ENCODE peak calls at places on chromosomes 4 and X, in four cellular contexts. K is tibial artery, M is stomach, F is heart right ventricle. X is an unnamed sample. For H3K27me3 and H3K4me1, the result is how much of the 10 kb centered on the place peaks cover.

GRCh38 chrX:86981326-86981890 is 536.2 kb upstream of the KLHL4 start:
- DNase-seq in K (no peak), M (no peak), F (no peak), X (no peak)

GRCh38 chr4:137125011-137125410 is 407.3 kb downstream of the PCDH18 start:
- DNase-seq in K (peak), M (no peak), F (no peak), X (no peak)

GRCh38 chrX:49880668-49881067 is 1.4 kb downstream of the USP27X start:
- DNase-seq in K (no peak), M (no peak), F (no peak), X (no peak)

GRCh38 chrX:101287402-101287801 is 3.7 kb downstream of the TAF7L start:
- DNase-seq in K (no peak), M (no peak), F (no peak), X (no peak)

GRCh38 chr4:147096667-147097604 is 151.3 kb upstream of the TTC29 start:
- DNase-seq in K (no peak), M (no peak), F (no peak), X (no peak)

GRCh38 chrX:39619182-39620009 is 478.4 kb downstream of the BCOR start:
- DNase-seq in K (no peak), M (peak), F (no peak), X (peak)

GRCh38 chrX:111467896-111468295 is 43.5 kb upstream of the SERTM2 start:
- DNase-seq in K (peak), M (no peak), F (peak), X (no peak)

GRCh38 chr4:103482893-103483292 is 236.9 kb downstream of the TACR3 start:
- DNase-seq in K (no peak), M (no peak), F (no peak), X (no peak)

GRCh38 chrX:108516184-108516583 is 76.5 kb downstream of the COL4A5 start:
- DNase-seq in K (no peak), M (no peak), F (no peak), X (no peak)

GRCh38 chr4:155785828-155786227 is 27.0 kb downstream of the GUCY1B1 start:
- DNase-seq in K (no peak), M (no peak), F (no peak), X (no peak)

GRCh38 chr4:46930866-46931265 is 21.8 kb upstream of the COX7B2 start:
- DNase-seq in K (no peak), M (no peak), F (no peak), X (no peak)

GRCh38 chr4:84324850-84325249 is 174.2 kb downstream of the NKX6-1 start:
- DNase-seq in K (no peak), M (no peak), F (no peak), X (no peak)

GRCh38 chr4:38163216-38164006 is 203.2 kb downstream of the PTTG2 start:
- DNase-seq in K (no peak), M (peak), F (no peak), X (no peak)

GRCh38 chr4:154560824-154561231 is 2.0 kb upstream of the FGB start:
- DNase-seq in K (no peak), M (no peak), F (no peak), X (no peak)

GRCh38 chrX:13693341-13693871 is 4.5 kb downstream of the RAB9A start:
- DNase-seq in K (no peak), M (no peak), F (no peak), X (no peak)

GRCh38 chr4:148978301-148978700 is 536.1 kb upstream of the NR3C2 start:
- DNase-seq in K (no peak), M (no peak), F (no peak), X (no peak)

GRCh38 chr4:35559559-35560365 is 684.6 kb downstream of the ARAP2 start:
- DNase-seq in K (no peak), M (no peak), F (no peak), X (no peak)

GRCh38 chr4:35565640-35566039 is 678.7 kb downstream of the ARAP2 start:
- DNase-seq in K (no peak), M (no peak), F (no peak), X (no peak)

DNA sequence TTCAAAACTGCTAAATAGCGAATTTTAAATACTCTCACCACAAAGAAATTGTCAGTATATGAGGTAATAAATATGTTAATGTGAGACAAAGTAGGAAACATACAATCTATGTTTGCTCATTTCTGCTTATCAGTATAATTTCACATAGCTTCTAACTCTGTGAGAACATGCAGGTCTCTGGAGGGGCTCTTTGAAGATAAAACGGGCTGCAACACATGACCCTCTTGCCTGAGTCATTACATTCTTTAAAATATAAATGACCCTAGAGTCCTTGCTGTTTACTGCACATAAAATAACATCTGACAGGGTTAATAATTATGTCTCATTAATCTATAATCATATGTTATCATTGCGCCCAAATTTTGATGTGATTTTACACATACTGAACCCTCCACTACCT is 681.5 kb downstream of the ARAP2 start:
- DNase-seq in K (no peak), M (no peak), F (no peak), X (no peak)
- TF ChIP-seq CTCF in K (no peak), M (no peak), F (no peak), X (no peak)

GRCh38 chrX:51759055-51759454 is 15.8 kb downstream of the GSPT2 start:
- DNase-seq in K (no peak), M (no peak), F (no peak), X (no peak)
- H3K27me3 ChIP-seq in K (under half), M (under half), F (under half), X (under half)

GRCh38 chr4:66741081-66741480 is 804.2 kb downstream of the CENPC start:
- DNase-seq in K (no peak), M (no peak), F (no peak), X (no peak)
- H3K4me1 ChIP-seq in K (under half), M (under half), F (under half), X (under half)

GRCh38 chrX:24694825-24695224 is 1.1 kb downstream of the POLA1 start:
- DNase-seq in K (no peak), M (no peak), F (no peak), X (no peak)

GRCh38 chrX:24696241-24696640 is 2.5 kb downstream of the POLA1 start:
- DNase-seq in K (no peak), M (no peak), F (no peak), X (no peak)

GRCh38 chrX:24692305-24692704 is 1.4 kb upstream of the POLA1 start:
- DNase-seq in K (no peak), M (no peak), F (no peak), X (no peak)

DNA sequence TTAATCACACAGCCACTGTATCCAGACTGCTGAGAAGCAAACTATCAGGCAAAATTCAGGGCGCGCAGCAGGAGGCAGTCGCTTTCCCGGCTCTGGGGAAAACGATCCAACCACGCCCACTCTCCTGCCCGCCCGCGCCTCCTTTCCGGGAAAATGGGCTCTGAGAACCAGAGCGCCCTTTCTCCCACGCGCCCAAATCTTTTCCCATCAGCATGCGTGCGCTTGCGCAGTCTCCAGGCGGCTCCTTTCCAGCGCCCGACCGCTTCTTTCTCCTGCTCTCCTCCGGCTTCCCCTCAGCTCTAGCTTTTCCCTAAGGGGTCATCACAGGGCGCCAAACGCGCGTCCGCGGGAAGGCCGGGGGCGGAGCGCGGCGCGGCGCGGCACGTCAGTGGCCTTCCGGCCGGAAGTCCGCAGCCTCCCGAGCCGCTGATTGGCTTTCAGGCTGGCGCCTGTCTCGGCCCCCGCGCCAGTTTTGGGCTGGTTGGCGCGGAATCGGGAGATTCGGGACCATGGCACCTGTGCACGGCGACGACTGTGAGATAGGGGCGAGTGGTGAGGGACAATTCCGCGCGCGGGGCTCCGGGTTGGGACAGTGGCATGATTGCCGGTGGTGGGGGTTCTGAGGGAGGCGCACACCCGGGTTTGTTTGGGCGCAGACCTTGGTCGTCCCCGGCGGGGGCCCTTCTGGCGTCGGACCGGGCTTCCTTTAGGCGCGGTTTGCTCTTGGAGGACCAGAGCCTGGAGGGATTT is at the start of gene POLA1:
- DNase-seq in K (peak), M (peak), F (peak), X (peak)
- TF ChIP-seq CTCF in K (peak), M (no peak), F (peak), X (no peak)

DNA sequence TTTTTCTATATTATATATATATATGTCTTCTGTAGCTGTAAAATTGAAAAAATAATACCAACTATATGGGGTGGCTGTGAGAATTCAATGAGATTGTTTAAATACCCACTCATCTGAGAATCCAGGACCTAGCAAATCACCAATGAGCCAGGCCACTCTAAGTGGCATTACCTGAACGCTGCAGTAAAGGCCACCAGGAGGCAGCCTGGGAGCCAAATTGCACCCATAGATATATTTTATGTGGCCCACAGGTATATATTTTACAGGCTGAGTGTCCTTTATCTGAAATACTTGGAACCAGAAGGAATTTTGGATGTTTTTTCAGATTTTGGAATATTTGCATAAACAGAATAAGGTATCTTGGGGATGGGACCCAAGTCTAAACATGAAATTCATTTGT is 58.2 kb upstream of the C4orf50 start:
- DNase-seq in K (no peak), M (no peak), F (no peak), X (no peak)
- H3K27me3 ChIP-seq in K (under half), M (under half), F (under half), X (under half)

X was measured in lung.